ENCODE peak calls at places on chromosomes 12 and 14, in four cellular contexts. J is HepG2, Y is HCT116, G is K562. Q is an unnamed sample.

GRCh38 chr12:124369055-124369900 is 74.4 kb downstream of the RFLNA start:
- DNase-seq in J (peak; percentile 69), G (no peak), Y (no peak), Q (no peak)

GRCh38 chr12:105946541-105946940 is 192.2 kb downstream of the NUAK1 start:
- DNase-seq in J (no peak), Y (no peak), G (peak; percentile 80), Q (no peak)

GRCh38 chr12:71684081-71684480 is 1.8 kb upstream of the TMEM19 start:
- DNase-seq in J (no peak), G (no peak), Y (no peak), Q (no peak)

GRCh38 chr14:78790262-78790661 is 620.1 kb downstream of the NRXN3 start:
- DNase-seq in Y (no peak), J (no peak), G (no peak), Q (no peak)

GRCh38 chr12:106760184-106760531 is 14.3 kb upstream of the RIC8B start:
- DNase-seq in J (no peak), G (no peak), Y (no peak), Q (no peak)

GRCh38 chr12:124809878-124810277 is 53.8 kb downstream of the SCARB1 start:
- DNase-seq in G (no peak), Y (no peak), J (no peak), Q (no peak)

GRCh38 chr14:102500724-102501123 is 8.9 kb downstream of the ANKRD9 start:
- DNase-seq in J (no peak), G (no peak), Y (no peak), Q (no peak)

GRCh38 chr14:89186850-89187376 is 230.1 kb downstream of the FOXN3 start:
- DNase-seq in G (peak; percentile 9), J (no peak), Y (no peak), Q (no peak)

GRCh38 chr14:49303952-49304516 is 282.1 kb downstream of the RPS29 start:
- DNase-seq in G (peak; percentile 2), J (no peak), Y (no peak), Q (no peak)

GRCh38 chr14:68955164-68955921 is 23.8 kb downstream of the ACTN1 start:
- DNase-seq in G (no peak), Y (no peak), J (peak; percentile 93), Q (no peak)

GRCh38 chr12:21296751-21297406 is 37.8 kb downstream of the SLCO1A2 start:
- DNase-seq in G (peak; percentile 8), Y (no peak), J (no peak), Q (no peak)

GRCh38 chr14:22131749-22132476 is 457.1 kb downstream of the DAD1 start:
- DNase-seq in G (peak; percentile 31), Y (no peak), J (peak; percentile 32), Q (no peak)

GRCh38 chr12:112188130-112188830 is 62.9 kb downstream of the TRAFD1 start:
- DNase-seq in Y (no peak), J (no peak), G (no peak), Q (no peak)

GRCh38 chr14:73457050-73457934 is 1.1 kb downstream of the NUMB start:
- DNase-seq in Y (no peak), G (peak; percentile 54), J (no peak), Q (no peak)

GRCh38 chr12:63170321-63170720 is 19.3 kb upstream of the AVPR1A start:
- DNase-seq in G (no peak), Y (no peak), J (no peak), Q (no peak)

GRCh38 chr14:21680072-21680471 is 6.5 kb upstream of the OR4E1 start:
- DNase-seq in G (no peak), J (no peak), Y (no peak), Q (no peak)

GRCh38 chr12:46370792-46371717 is 1.5 kb downstream of the SLC38A2 start:
- DNase-seq in G (peak; percentile 94), J (peak; percentile 75), Y (no peak), Q (no peak)

GRCh38 chr12:123131879-123132402 is 18.9 kb downstream of the PITPNM2 start:
- DNase-seq in Y (no peak), J (no peak), G (no peak), Q (no peak)

GRCh38 chr12:46892887-46893286 is 67.1 kb upstream of the SLC38A4 start:
- DNase-seq in G (no peak), J (no peak), Y (no peak), Q (no peak)

GRCh38 chr12:3342051-3342450 is 149.0 kb upstream of the PRMT8 start:
- DNase-seq in Y (no peak), J (no peak), G (peak; percentile 8), Q (no peak)

GRCh38 chr12:24113701-24114100 is 164.2 kb upstream of the SOX5 start:
- DNase-seq in Y (no peak), G (no peak), J (no peak), Q (no peak)

GRCh38 chr12:108369736-108370396 is 30.8 kb upstream of the CMKLR1 start:
- DNase-seq in Y (no peak), G (no peak), J (no peak), Q (no peak)

GRCh38 chr14:36646664-36647416 is 14.8 kb upstream of the PAX9 start:
- DNase-seq in J (no peak), Y (no peak), G (no peak), Q (no peak)

GRCh38 chr12:122847516-122847836 is 12.2 kb downstream of the HIP1R start:
- DNase-seq in J (no peak), G (no peak), Y (no peak), Q (no peak)

GRCh38 chr12:39619660-39620433 is at the start of gene ABCD2:
- DNase-seq in Y (peak; percentile 19), J (peak; percentile 32), G (peak; percentile 63), Q (peak; percentile 25)

GRCh38 chr12:77120695-77121094 is 55.3 kb upstream of the E2F7 start:
- DNase-seq in J (no peak), Y (no peak), G (no peak), Q (no peak)

GRCh38 chr14:36979863-36980262 is 192.5 kb downstream of the SLC25A21 start:
- DNase-seq in J (no peak), Y (no peak), G (no peak), Q (no peak)

DNA sequence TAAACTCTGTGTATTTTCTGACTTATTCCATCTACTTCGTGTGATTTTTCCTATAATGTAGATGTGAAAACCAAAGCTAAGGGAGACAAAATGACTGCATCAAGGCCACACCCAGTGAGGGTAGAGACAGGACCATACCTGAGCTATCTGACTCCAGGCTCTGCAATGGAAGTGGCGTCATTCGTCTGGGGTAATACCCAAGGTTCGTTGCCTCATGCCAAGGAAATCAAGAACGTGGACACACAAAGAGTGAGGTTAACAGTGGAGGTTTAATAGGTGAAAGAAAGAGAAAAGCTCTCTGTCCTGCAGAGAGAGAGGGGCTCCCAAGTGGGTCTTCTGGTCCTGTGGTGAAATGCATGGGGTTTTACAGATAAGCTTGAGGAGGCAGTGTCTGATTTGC is 285.4 kb upstream of the SFSWAP start:
- DNase-seq in G (no peak), J (no peak), Y (no peak), Q (no peak)
- H3K27me3 ChIP-seq in G (peaks cover 37% of the 10 kb centered on the region), J (peaks cover 1% of the 10 kb centered on the region), Y (peaks cover 7% of the 10 kb centered on the region), Q (no peaks in the 10 kb centered on the region)

DNA sequence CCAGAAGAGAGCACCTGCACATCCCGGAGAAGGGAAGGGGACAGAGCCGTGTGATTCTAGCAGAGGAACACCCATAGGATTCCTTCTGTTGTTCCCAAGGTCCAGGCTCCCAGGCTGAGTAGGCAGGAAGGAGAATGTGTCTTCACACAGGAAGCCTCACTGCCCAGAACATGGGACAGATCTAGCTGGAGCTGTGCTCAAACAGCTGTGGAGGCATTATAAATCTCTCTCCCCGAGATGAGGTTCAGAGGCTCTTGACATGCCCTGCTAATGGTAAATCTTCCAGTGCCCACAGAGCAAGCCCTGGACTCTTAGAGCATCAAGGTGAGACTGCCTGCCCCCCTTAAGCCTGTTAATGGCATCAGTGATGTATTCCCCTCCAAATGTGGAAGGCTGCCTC is 138.7 kb upstream of the MAP1LC3B2 start:
- DNase-seq in J (no peak), G (no peak), Y (no peak), Q (no peak)
- TF ChIP-seq TCF7L2 in J (no peak), G (no peak), Y (no peak), Q (no peak)

DNA sequence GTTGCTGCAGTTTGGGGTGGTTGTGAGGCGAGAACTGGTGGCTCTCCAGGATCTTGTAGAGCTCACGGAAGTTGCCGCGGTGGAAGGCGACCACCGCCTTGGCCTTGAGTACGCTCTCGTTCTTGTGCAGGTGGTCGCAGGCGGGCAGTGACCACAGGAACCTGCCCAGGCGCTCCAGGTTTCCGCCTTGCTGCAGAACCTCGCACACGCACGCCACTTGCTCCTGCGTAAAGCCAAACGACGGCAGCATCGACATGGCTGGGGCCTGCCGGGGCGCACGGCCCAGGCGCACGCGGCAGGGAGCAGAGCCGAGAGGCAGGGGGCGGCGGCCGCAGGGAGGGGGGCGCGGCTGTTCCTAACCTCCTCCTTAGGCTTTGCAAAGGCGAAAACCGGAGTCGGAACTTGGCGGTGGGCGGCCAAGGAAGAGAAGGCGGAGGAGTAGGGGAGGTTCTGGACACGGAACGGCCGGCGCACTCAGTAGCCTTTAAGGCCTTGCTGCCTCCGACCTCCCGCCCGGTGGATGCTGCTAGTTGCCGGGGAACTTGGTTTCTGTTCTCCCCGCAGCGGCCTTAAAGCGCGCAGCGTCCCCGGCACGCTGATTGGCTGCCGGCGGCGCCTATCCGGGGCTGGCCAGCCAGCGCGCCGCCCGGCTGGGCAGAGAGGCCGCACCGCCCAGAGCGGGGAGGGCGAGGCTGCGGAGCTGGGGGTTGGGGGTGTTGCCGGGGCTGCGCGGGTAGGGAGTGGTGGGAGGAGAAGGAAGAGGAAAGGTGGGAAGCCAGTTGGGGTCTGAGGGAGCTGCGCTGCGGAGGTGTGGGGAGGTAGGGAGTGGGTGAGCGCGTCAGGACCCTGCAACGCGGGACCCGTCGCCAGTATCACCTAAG is at the start of gene SIX1:
- DNase-seq in J (peak; percentile 77), Y (peak; percentile 62), G (peak; percentile 69), Q (no peak)
- H3K27me3 ChIP-seq in J (peaks cover 1% of the 10 kb centered on the region), Y (peaks cover 16% of the 10 kb centered on the region), G (peaks cover 24% of the 10 kb centered on the region), Q (no peaks in the 10 kb centered on the region)

GRCh38 chr14:99288948-99289347 is 17.0 kb upstream of the BCL11B start:
- DNase-seq in G (no peak), J (no peak), Y (no peak), Q (no peak)
- TF ChIP-seq TCF7L2 in G (no peak), J (no peak), Y (no peak), Q (no peak)

GRCh38 chr12:54569072-54569471 is 19.4 kb downstream of the PPP1R1A start:
- DNase-seq in Y (no peak), G (no peak), J (no peak), Q (no peak)

GRCh38 chr12:54571166-54571856 is 17.1 kb downstream of the PPP1R1A start:
- DNase-seq in G (no peak), J (no peak), Y (no peak), Q (no peak)

GRCh38 chr12:54569995-54570531 is 18.4 kb downstream of the PPP1R1A start:
- DNase-seq in Y (no peak), G (no peak), J (no peak), Q (no peak)

GRCh38 chr12:54572881-54573280 is 15.6 kb downstream of the PPP1R1A start:
- DNase-seq in J (no peak), G (peak; percentile 12), Y (no peak), Q (no peak)

DNA sequence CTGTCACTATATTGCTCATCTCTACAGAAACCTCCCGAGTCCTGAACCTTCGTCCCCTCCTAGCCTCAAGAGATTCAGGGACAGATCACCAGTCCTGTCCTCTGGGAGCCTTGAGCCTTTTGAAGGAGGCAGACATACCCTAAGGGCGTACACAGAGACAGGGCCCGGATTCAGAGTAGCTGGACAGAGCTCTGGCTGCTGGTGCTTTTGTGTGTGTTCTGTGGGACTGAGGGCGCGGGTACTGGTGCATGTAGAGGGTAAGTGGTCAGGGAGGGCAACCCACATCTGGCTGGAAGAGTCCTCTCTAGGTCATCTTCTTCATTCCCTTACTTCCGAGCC is 16.6 kb downstream of the PPP1R1A start:
- DNase-seq in Y (no peak), J (no peak), G (no peak), Q (no peak)
- H3K27me3 ChIP-seq in Y (peaks cover 18% of the 10 kb centered on the region), J (no peaks in the 10 kb centered on the region), G (peaks cover 64% of the 10 kb centered on the region), Q (peaks cover 8% of the 10 kb centered on the region)

Q was measured in Panc1.